ENCODE peak calls at places on chromosomes 11 and 22, in four cellular contexts. T is GM23338, A is hepatocyte, H is PC-3. J is an unnamed sample. For H3K36me3 and H3K9me2, the result is how much of the 10 kb centered on the place peaks cover.

GRCh38 chr11:112524808-112525207 is 264.1 kb upstream of the PLET1 start:
- DNase-seq in A (no peak), H (no peak), T (no peak), J (no peak)

GRCh38 chr22:32478994-32479393 is 4.4 kb downstream of the FBXO7 start:
- DNase-seq in H (no peak), T (no peak), A (no peak), J (no peak)

GRCh38 chr11:134333951-134334350 is 2.2 kb downstream of the GLB1L2 start:
- DNase-seq in T (no peak), H (no peak), A (no peak), J (no peak)

GRCh38 chr11:107824668-107825369 is 33.8 kb downstream of the SLC35F2 start:
- DNase-seq in H (no peak), T (no peak), A (no peak), J (no peak)

GRCh38 chr11:69339041-69339733 is 45.2 kb downstream of the MYEOV start:
- DNase-seq in A (no peak), T (no peak), H (no peak), J (no peak)

GRCh38 chr11:70916321-70916720 is 336.1 kb downstream of the SHANK2 start:
- DNase-seq in A (no peak), T (no peak), H (no peak), J (no peak)

GRCh38 chr22:27719033-27719341 is 82.6 kb downstream of the MN1 start:
- DNase-seq in A (no peak), T (no peak), H (no peak), J (no peak)

GRCh38 chr22:46136539-46137217 is 13.6 kb upstream of the PPARA start:
- DNase-seq in T (no peak), A (no peak), H (no peak), J (no peak)

GRCh38 chr22:46220921-46221320 is 29.2 kb downstream of the CDPF1 start:
- DNase-seq in A (no peak), T (no peak), H (no peak), J (no peak)

GRCh38 chr11:60831501-60832079 is 10.3 kb upstream of the CCDC86 start:
- DNase-seq in T (no peak), A (no peak), H (peak), J (no peak)

GRCh38 chr11:69699213-69699612 is 4.6 kb downstream of the FGF19 start:
- DNase-seq in H (no peak), A (no peak), T (no peak), J (no peak)

GRCh38 chr11:134509381-134510068 is 97.5 kb upstream of the B3GAT1 start:
- DNase-seq in H (no peak), T (no peak), A (no peak), J (no peak)

GRCh38 chr11:1165256-1166041 is 7.7 kb downstream of the MUC5AC start:
- DNase-seq in H (no peak), T (no peak), A (no peak), J (no peak)

GRCh38 chr22:42635531-42635930 is 4.9 kb downstream of the ATP5MGL start:
- DNase-seq in A (no peak), T (no peak), H (peak), J (peak)
- TF ChIP-seq EZH2 in A (no peak), T (no peak), H (no peak), J (no peak)

GRCh38 chr22:36965716-36966115 is 52.3 kb downstream of the CSF2RB start:
- DNase-seq in H (no peak), A (no peak), T (no peak), J (no peak)

GRCh38 chr22:36964110-36964509 is 50.7 kb downstream of the CSF2RB start:
- DNase-seq in H (no peak), A (no peak), T (no peak), J (no peak)

GRCh38 chr22:36963302-36963701 is 49.9 kb downstream of the CSF2RB start:
- DNase-seq in A (no peak), H (no peak), T (no peak), J (no peak)

GRCh38 chr22:36958366-36958765 is 44.9 kb downstream of the CSF2RB start:
- DNase-seq in T (no peak), A (no peak), H (no peak), J (no peak)

GRCh38 chr22:36961626-36962025 is 48.2 kb downstream of the CSF2RB start:
- DNase-seq in T (no peak), H (no peak), A (no peak), J (no peak)
- H3K36me3 ChIP-seq in T (under half), H (under half), A (under half), J (under half)

GRCh38 chr22:18983120-18983651 is 47.1 kb upstream of the PRODH start:
- DNase-seq in T (no peak), H (no peak), A (no peak), J (no peak)
- H3K9me2 ChIP-seq in T (under half), H (under half), A (under half), J (under half)

GRCh38 chr11:101127348-101127698 is 2.3 kb downstream of the PGR start:
- DNase-seq in A (peak), T (peak), H (no peak), J (no peak)
- TF ChIP-seq EZH2 in A (peak), T (no peak), H (no peak), J (no peak)

GRCh38 chr22:42632096-42632495 is 8.3 kb downstream of the ATP5MGL start:
- DNase-seq in H (no peak), A (no peak), T (peak), J (no peak)
- H3K36me3 ChIP-seq in H (under half), A (under half), T (under half), J (under half)

GRCh38 chr22:43828711-43829447 is 16.8 kb upstream of the EFCAB6 start:
- DNase-seq in H (no peak), A (peak), T (peak), J (no peak)
- H3K9me2 ChIP-seq in H (under half), A (under half), T (under half), J (under half)

DNA sequence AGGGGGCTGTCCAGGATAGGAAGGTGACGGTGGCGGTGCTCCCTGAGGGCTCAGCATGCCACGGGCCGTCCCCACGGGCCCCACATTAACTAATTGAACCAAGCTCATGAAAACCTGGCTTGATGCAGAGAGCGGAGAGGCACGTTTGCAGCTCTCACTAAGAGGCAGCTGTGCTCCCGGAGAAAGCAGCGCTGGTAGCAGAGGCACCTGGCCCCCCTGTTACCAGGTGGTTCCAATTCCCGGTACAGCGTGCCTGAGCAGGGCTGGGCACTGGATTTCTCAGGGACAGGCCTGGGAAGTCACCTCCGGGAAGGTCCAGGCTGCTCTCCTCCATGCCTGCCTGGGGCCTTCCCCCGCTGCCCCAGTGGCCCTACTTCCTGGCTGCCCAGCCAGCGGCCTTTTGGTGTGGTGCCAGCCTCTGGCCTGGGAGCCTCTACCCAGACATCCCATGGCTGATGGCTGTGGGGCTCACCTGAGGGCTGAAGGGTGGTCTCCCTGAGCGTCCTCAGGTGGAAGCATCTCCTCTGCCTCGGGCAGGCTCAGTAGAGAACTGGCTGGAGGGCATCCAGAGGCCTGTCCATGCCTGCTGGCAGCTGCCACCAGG is 1.2 kb downstream of the KCNQ1 start:
- DNase-seq in T (peak), A (no peak), H (no peak), J (no peak)
- TF ChIP-seq EZH2 in T (no peak), A (no peak), H (no peak), J (no peak)